ENCODE peak calls at places on chromosomes 12 and 14, in ten cellular contexts. One of them, this sample, is unnamed.

GRCh38 chr14:92710001-92710341 is 38.5 kb downstream of the LGMN start:
- DNase-seq in Kasumi-1: no peak
- DNase-seq in Calu3: no peak
- DNase-seq in kidney tubule cell: no peak
- DNase-seq in dorsolateral prefrontal cortex: peak; percentile 36
- DNase-seq in SK-N-SH: no peak
- DNase-seq in NCI-H1417: no peak
- DNase-seq in mesothelial cell of epicardium: no peak
- DNase-seq in NCI-H1092 treated with DMSO at 0.1 percent for 48 hours: no peak
- DNase-seq in RWPE1: no peak
- DNase-seq in this sample: no peak

GRCh38 chr12:42299392-42300308 is 26.2 kb downstream of the ZCRB1 start:
- DNase-seq in Kasumi-1: peak; percentile 51
- DNase-seq in Calu3: no peak
- DNase-seq in kidney tubule cell: peak; percentile 74
- DNase-seq in dorsolateral prefrontal cortex: no peak
- DNase-seq in SK-N-SH: no peak
- DNase-seq in NCI-H1417: no peak
- DNase-seq in mesothelial cell of epicardium: no peak
- DNase-seq in NCI-H1092 treated with DMSO at 0.1 percent for 48 hours: no peak
- DNase-seq in RWPE1: no peak
- DNase-seq in this sample: peak; percentile 9

GRCh38 chr14:35944847-35945246 is 118.7 kb downstream of the BRMS1L start:
- DNase-seq in Kasumi-1: no peak
- DNase-seq in Calu3: peak; percentile 62
- DNase-seq in kidney tubule cell: peak; percentile 58
- DNase-seq in dorsolateral prefrontal cortex: no peak
- DNase-seq in SK-N-SH: peak; percentile 17
- DNase-seq in NCI-H1417: no peak
- DNase-seq in mesothelial cell of epicardium: no peak
- DNase-seq in NCI-H1092 treated with DMSO at 0.1 percent for 48 hours: no peak
- DNase-seq in RWPE1: peak; percentile 39
- DNase-seq in this sample: no peak

GRCh38 chr12:108886873-108887629 is 7.2 kb downstream of the DAO start:
- DNase-seq in Kasumi-1: no peak
- DNase-seq in Calu3: no peak
- DNase-seq in kidney tubule cell: no peak
- DNase-seq in dorsolateral prefrontal cortex: no peak
- DNase-seq in SK-N-SH: no peak
- DNase-seq in NCI-H1417: no peak
- DNase-seq in mesothelial cell of epicardium: no peak
- DNase-seq in NCI-H1092 treated with DMSO at 0.1 percent for 48 hours: no peak
- DNase-seq in RWPE1: no peak
- DNase-seq in this sample: no peak

GRCh38 chr12:106171117-106171750 is 32.5 kb upstream of the NUAK1 start:
- DNase-seq in Kasumi-1: no peak
- DNase-seq in Calu3: no peak
- DNase-seq in kidney tubule cell: no peak
- DNase-seq in dorsolateral prefrontal cortex: no peak
- DNase-seq in SK-N-SH: no peak
- DNase-seq in NCI-H1417: no peak
- DNase-seq in mesothelial cell of epicardium: no peak
- DNase-seq in NCI-H1092 treated with DMSO at 0.1 percent for 48 hours: no peak
- DNase-seq in RWPE1: no peak
- DNase-seq in this sample: no peak

GRCh38 chr12:114625294-114625851 is 58.6 kb downstream of the TBX3 start:
- DNase-seq in Kasumi-1: peak; percentile 15
- DNase-seq in Calu3: peak; percentile 45
- DNase-seq in kidney tubule cell: peak; percentile 41
- DNase-seq in dorsolateral prefrontal cortex: no peak
- DNase-seq in SK-N-SH: peak; percentile 68
- DNase-seq in NCI-H1417: no peak
- DNase-seq in mesothelial cell of epicardium: peak; percentile 43
- DNase-seq in NCI-H1092 treated with DMSO at 0.1 percent for 48 hours: peak; percentile 39
- DNase-seq in RWPE1: peak; percentile 52
- DNase-seq in this sample: peak; percentile 58

GRCh38 chr14:92726135-92726932 is 22.1 kb downstream of the LGMN start:
- DNase-seq in Kasumi-1: no peak
- DNase-seq in Calu3: peak; percentile 88
- DNase-seq in kidney tubule cell: peak; percentile 73
- DNase-seq in dorsolateral prefrontal cortex: no peak
- DNase-seq in SK-N-SH: no peak
- DNase-seq in NCI-H1417: no peak
- DNase-seq in mesothelial cell of epicardium: no peak
- DNase-seq in NCI-H1092 treated with DMSO at 0.1 percent for 48 hours: no peak
- DNase-seq in RWPE1: peak; percentile 89
- DNase-seq in this sample: peak; percentile 67

GRCh38 chr14:68663385-68664076 is 129.3 kb downstream of the ZFP36L1 start:
- DNase-seq in Kasumi-1: no peak
- DNase-seq in Calu3: no peak
- DNase-seq in kidney tubule cell: no peak
- DNase-seq in dorsolateral prefrontal cortex: no peak
- DNase-seq in SK-N-SH: no peak
- DNase-seq in NCI-H1417: no peak
- DNase-seq in mesothelial cell of epicardium: no peak
- DNase-seq in NCI-H1092 treated with DMSO at 0.1 percent for 48 hours: no peak
- DNase-seq in RWPE1: no peak
- DNase-seq in this sample: peak; percentile 75

GRCh38 chr12:98901189-98901588 is 256.1 kb downstream of the APAF1 start:
- DNase-seq in Kasumi-1: no peak
- DNase-seq in Calu3: no peak
- DNase-seq in kidney tubule cell: no peak
- DNase-seq in dorsolateral prefrontal cortex: no peak
- DNase-seq in SK-N-SH: no peak
- DNase-seq in NCI-H1417: no peak
- DNase-seq in mesothelial cell of epicardium: no peak
- DNase-seq in NCI-H1092 treated with DMSO at 0.1 percent for 48 hours: no peak
- DNase-seq in RWPE1: no peak
- DNase-seq in this sample: peak; percentile 26

GRCh38 chr12:1884651-1885050 is 33.8 kb downstream of the CACNA2D4 start:
- DNase-seq in Kasumi-1: no peak
- DNase-seq in Calu3: no peak
- DNase-seq in kidney tubule cell: no peak
- DNase-seq in dorsolateral prefrontal cortex: no peak
- DNase-seq in SK-N-SH: no peak
- DNase-seq in NCI-H1417: no peak
- DNase-seq in mesothelial cell of epicardium: no peak
- DNase-seq in NCI-H1092 treated with DMSO at 0.1 percent for 48 hours: no peak
- DNase-seq in RWPE1: no peak
- DNase-seq in this sample: no peak

GRCh38 chr12:50174971-50175715 is 8.0 kb upstream of the CERS5 start:
- DNase-seq in Kasumi-1: peak; percentile 69
- DNase-seq in Calu3: peak; percentile 13
- DNase-seq in kidney tubule cell: peak; percentile 67
- DNase-seq in dorsolateral prefrontal cortex: no peak
- DNase-seq in SK-N-SH: peak; percentile 64
- DNase-seq in NCI-H1417: peak; percentile 52
- DNase-seq in mesothelial cell of epicardium: no peak
- DNase-seq in NCI-H1092 treated with DMSO at 0.1 percent for 48 hours: peak; percentile 37
- DNase-seq in RWPE1: peak; percentile 29
- DNase-seq in this sample: peak; percentile 79

GRCh38 chr12:124429535-124429934 is 134.6 kb downstream of the RFLNA start:
- DNase-seq in Kasumi-1: no peak
- DNase-seq in Calu3: no peak
- DNase-seq in kidney tubule cell: no peak
- DNase-seq in dorsolateral prefrontal cortex: no peak
- DNase-seq in SK-N-SH: no peak
- DNase-seq in NCI-H1417: no peak
- DNase-seq in mesothelial cell of epicardium: no peak
- DNase-seq in NCI-H1092 treated with DMSO at 0.1 percent for 48 hours: no peak
- DNase-seq in RWPE1: no peak
- DNase-seq in this sample: no peak

GRCh38 chr12:95605087-95605486 is 53.8 kb upstream of the USP44 start:
- DNase-seq in Kasumi-1: no peak
- DNase-seq in Calu3: no peak
- DNase-seq in kidney tubule cell: peak; percentile 93
- DNase-seq in dorsolateral prefrontal cortex: no peak
- DNase-seq in SK-N-SH: no peak
- DNase-seq in NCI-H1417: no peak
- DNase-seq in mesothelial cell of epicardium: no peak
- DNase-seq in NCI-H1092 treated with DMSO at 0.1 percent for 48 hours: no peak
- DNase-seq in RWPE1: peak; percentile 70
- DNase-seq in this sample: peak; percentile 88

This sample was measured in myocyte.